ENCODE peak calls at places on chromosome 10, in six cellular contexts. E is A549, P is H1, Q is SK-N-SH, H is GM12878, F is K562. Z is an unnamed sample.

GRCh38 chr10:34753014-34753757 is 61.9 kb downstream of the PARD3 start:
- DNase-seq in E (no peak), P (no peak), Q (no peak), H (no peak), F (no peak), Z (no peak)

GRCh38 chr10:76112826-76113150 is 681.4 kb downstream of the LRMDA start:
- DNase-seq in E (no peak), P (no peak), Q (no peak), H (no peak), F (no peak), Z (no peak)

GRCh38 chr10:68871105-68871711 is 29.9 kb upstream of the DDX50 start:
- DNase-seq in E (peak; percentile 19), P (no peak), Q (no peak), H (no peak), F (peak; percentile 36), Z (peak; percentile 71)

GRCh38 chr10:95196053-95196452 is 2.0 kb downstream of the ACSM6 start:
- DNase-seq in E (no peak), P (no peak), Q (no peak), H (no peak), F (no peak), Z (peak; percentile 12)

GRCh38 chr10:97810476-97810875 is 38.7 kb upstream of the SFRP5 start:
- DNase-seq in E (no peak), P (no peak), Q (no peak), H (no peak), F (peak; percentile 36), Z (peak; percentile 12)

GRCh38 chr10:86536294-86536861 is 14.8 kb upstream of the WAPL start:
- DNase-seq in E (no peak), P (no peak), Q (no peak), H (no peak), F (no peak), Z (no peak)

GRCh38 chr10:86316990-86317389 is 49.6 kb downstream of the GRID1 start:
- DNase-seq in E (no peak), P (no peak), Q (no peak), H (no peak), F (no peak), Z (no peak)

GRCh38 chr10:76884673-76885275 is 752.8 kb downstream of the KCNMA1 start:
- DNase-seq in E (no peak), P (no peak), Q (no peak), H (no peak), F (no peak), Z (no peak)

GRCh38 chr10:110859947-110860376 is 11.8 kb upstream of the PDCD4 start:
- DNase-seq in E (no peak), P (no peak), Q (no peak), H (no peak), F (no peak), Z (peak; percentile 72)

GRCh38 chr10:58436071-58436470 is 50.9 kb downstream of the TFAM start:
- DNase-seq in E (peak; percentile 27), P (no peak), Q (no peak), H (no peak), F (no peak), Z (no peak)

GRCh38 chr10:48555310-48556042 is 49.4 kb downstream of the ARHGAP22 start:
- DNase-seq in E (no peak), P (no peak), Q (no peak), H (no peak), F (no peak), Z (no peak)

GRCh38 chr10:58998924-58999713 is 177.3 kb upstream of the PHYHIPL start:
- DNase-seq in E (no peak), P (no peak), Q (no peak), H (no peak), F (no peak), Z (no peak)

GRCh38 chr10:85851300-85851699 is 515.3 kb downstream of the GRID1 start:
- DNase-seq in E (peak; percentile 9), P (no peak), Q (no peak), H (no peak), F (no peak), Z (no peak)

GRCh38 chr10:104548090-104548489 is 93.0 kb upstream of the SORCS3 start:
- DNase-seq in E (no peak), P (peak; percentile 5), Q (no peak), H (no peak), F (no peak), Z (peak; percentile 16)

GRCh38 chr10:112811741-112812551 is 138.1 kb upstream of the TCF7L2 start:
- DNase-seq in E (peak; percentile 96), P (peak; percentile 94), Q (no peak), H (no peak), F (no peak), Z (peak; percentile 94)

GRCh38 chr10:35420044-35420443 is 83.7 kb downstream of the CCNY start:
- DNase-seq in E (no peak), P (no peak), Q (no peak), H (no peak), F (no peak), Z (peak; percentile 38)

GRCh38 chr10:75532253-75532924 is 101.0 kb downstream of the LRMDA start:
- DNase-seq in E (peak; percentile 51), P (no peak), Q (no peak), H (no peak), F (no peak), Z (peak; percentile 8)

GRCh38 chr10:59513558-59513957 is 151.2 kb upstream of the FAM13C start:
- DNase-seq in E (no peak), P (no peak), Q (peak; percentile 34), H (no peak), F (no peak), Z (peak; percentile 29)

GRCh38 chr10:58653139-58653538 is 140.5 kb downstream of the BICC1 start:
- DNase-seq in E (no peak), P (no peak), Q (no peak), H (no peak), F (no peak), Z (peak; percentile 48)

DNA sequence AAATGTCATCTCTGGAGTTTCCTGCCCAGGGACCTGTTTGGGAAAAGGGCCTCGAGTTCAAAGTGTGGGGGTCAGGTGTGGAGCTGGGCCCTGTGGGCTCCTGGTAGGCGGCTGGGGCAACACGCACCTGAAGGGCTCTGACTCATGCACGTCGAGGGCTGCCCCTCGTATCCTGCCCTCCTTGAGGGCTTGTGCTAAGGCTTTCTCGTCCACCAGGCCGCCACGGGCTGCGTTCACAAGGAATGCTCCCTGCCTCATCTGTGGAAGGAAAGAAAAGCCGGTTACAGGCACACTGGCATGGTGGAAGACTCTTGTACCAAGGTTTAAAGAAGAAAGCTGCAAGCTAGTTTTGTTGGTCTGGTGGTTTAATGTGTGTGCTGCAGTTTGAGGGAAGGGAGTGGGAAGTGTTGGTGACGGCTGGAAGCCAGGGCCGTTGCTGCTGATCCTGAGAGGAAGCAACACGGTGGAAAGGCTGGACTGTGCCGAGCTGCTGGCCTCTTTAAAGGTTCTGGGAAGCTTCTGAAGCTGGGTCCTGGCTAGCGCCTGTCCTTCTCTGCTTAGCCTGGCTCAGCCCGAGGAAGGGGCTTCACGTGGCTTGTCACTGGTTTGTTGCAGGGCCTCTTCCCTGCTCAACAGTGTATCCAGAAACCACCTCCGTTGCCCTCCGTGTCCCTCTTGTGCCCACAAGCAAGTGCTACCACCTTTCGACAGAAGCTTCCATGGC is 52.0 kb downstream of the ZRANB1 start:
- DNase-seq in E (no peak), P (no peak), Q (no peak), H (no peak), F (no peak), Z (no peak)
- TF ChIP-seq RFX5 in E (no peak), P (no peak), Q (no peak), H (no peak), F (no peak), Z (no peak)

GRCh38 chr10:131928248-131929095 is 27.7 kb downstream of the PPP2R2D start:
- DNase-seq in E (no peak), P (no peak), Q (no peak), H (peak; percentile 40), F (no peak), Z (peak; percentile 51)

GRCh38 chr10:131930150-131930549 is 29.3 kb downstream of the PPP2R2D start:
- DNase-seq in E (no peak), P (no peak), Q (no peak), H (no peak), F (no peak), Z (no peak)

GRCh38 chr10:131931981-131932380 is 31.2 kb downstream of the PPP2R2D start:
- DNase-seq in E (no peak), P (no peak), Q (no peak), H (no peak), F (no peak), Z (no peak)

GRCh38 chr10:131929122-131929845 is 28.5 kb downstream of the PPP2R2D start:
- DNase-seq in E (no peak), P (no peak), Q (no peak), H (no peak), F (peak; percentile 18), Z (no peak)

DNA sequence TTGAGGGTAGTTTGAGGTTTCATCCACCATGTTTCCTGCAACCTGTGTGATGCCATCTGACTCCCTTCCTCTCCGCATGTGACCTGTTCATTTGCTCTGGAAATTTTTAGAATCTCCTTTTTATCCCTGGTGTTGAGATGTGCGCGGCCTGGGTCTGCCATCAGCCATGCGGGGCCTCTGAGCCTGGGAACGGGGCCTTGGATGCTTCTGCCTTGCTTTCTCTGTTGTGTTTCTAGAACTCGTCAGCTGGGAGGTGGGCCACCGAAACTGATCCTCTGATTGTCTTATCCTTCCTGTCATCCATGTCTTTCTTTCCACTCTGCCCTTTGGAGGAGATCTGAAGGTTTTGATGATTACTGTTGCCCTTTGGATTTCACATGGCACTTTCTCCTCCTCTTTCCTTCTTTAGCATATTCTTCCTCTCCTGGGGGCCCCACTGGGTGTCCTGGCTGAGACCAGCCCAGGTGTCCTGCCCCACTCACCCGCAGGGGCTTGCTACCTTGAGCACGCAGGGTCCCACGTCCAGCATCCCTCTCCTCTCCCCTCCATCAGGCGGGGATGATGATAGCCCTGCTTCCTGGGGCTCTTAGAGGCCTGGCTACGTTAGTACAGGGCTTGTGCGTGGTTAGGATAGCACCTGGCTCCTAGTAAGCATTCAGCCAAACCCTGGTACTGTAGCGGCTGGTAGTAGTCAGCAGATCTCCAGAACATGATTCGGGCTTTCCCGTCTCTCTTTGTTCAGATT is 29.9 kb downstream of the PPP2R2D start:
- DNase-seq in E (no peak), P (no peak), Q (no peak), H (no peak), F (no peak), Z (no peak)
- H3K4me2 ChIP-seq in E (no peak overlapping the region), P (no peak overlapping the region), Q (no peak overlapping the region), H (no peak overlapping the region), F (no peak overlapping the region), Z (no peak overlapping the region)

DNA sequence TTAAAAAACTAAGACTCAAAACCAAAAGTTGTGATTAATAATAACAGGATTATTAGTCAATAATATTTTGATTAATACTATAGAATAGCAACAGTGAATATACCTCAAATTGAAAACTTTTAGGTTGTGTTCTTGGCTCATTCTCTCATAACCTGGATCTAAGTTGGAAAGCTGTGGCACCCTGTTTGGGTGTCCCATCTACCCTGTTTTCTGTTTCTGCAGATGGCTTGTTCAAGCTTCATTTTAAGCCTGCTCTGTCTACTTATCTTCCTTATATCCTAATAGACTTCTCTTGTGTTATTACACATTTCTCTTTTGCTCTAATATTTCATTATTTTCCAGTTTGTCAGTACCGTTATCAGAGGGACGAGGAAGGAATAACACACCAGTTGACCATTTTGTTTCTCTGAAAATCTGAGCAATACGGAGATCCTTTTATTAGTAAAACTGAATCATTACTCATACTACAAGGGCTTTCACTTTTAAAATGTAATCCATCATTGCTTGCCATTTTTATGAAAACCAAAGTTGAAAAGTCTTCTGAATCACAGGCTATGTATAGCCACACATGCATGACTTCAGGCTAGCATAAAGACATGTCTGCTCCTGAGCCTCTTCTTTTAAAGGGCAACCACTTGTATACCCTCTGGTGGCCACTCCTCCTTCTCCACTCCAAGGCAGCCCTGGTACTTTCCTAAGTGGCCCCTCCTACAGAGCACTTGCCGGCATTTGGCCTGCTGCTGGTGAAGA is 22.3 kb downstream of the COX15 start:
- DNase-seq in E (peak; percentile 19), P (no peak), Q (no peak), H (peak; percentile 32), F (peak; percentile 9), Z (peak; percentile 73)
- TF ChIP-seq RFX5 in E (no peak), P (no peak), Q (no peak), H (no peak), F (no peak), Z (no peak)

GRCh38 chr10:93274419-93274818 is 200.7 kb downstream of the CYP26A1 start:
- DNase-seq in E (no peak), P (no peak), Q (no peak), H (no peak), F (no peak), Z (no peak)
- H3K4me2 ChIP-seq in E (no peak overlapping the region), P (no peak overlapping the region), Q (no peak overlapping the region), H (no peak overlapping the region), F (no peak overlapping the region), Z (no peak overlapping the region)

Z was measured in IMR-90.